ENCODE peak calls at places on chromosomes 5 and 9, in six cellular contexts. Y is ascending aorta, X is substantia nigra, V is A549, N is bronchial epithelial cell, P is NCI-H2029. T is an unnamed sample.

GRCh38 chr9:19922476-19923118 is 133.8 kb upstream of the SLC24A2 start:
- DNase-seq in Y (no peak), P (no peak), X (peak), V (peak), N (peak), T (peak)

GRCh38 chr9:71145179-71145578 is 23.8 kb upstream of the TRPM3 start:
- DNase-seq in Y (no peak), X (no peak), V (no peak), P (no peak), N (peak), T (no peak)

GRCh38 chr5:18992264-18992663 is 995.7 kb downstream of the CDH18 start:
- DNase-seq in X (no peak), P (no peak), V (no peak), Y (no peak), N (no peak), T (no peak)

GRCh38 chr5:143198332-143198731 is 205.2 kb downstream of the NR3C1 start:
- DNase-seq in N (no peak), P (no peak), V (no peak), Y (no peak), X (no peak), T (no peak)

GRCh38 chr5:141940695-141941271 is 17.1 kb downstream of the DELE1 start:
- DNase-seq in X (no peak), N (no peak), P (no peak), V (peak), Y (peak), T (no peak)

GRCh38 chr5:2651116-2651515 is 100.4 kb downstream of the IRX2 start:
- DNase-seq in Y (no peak), X (no peak), V (no peak), P (no peak), N (no peak), T (no peak)

GRCh38 chr9:89361816-89362646 is 43.7 kb downstream of the SECISBP2 start:
- DNase-seq in P (no peak), N (no peak), X (no peak), Y (peak), V (no peak), T (no peak)

GRCh38 chr5:41747291-41747690 is 122.9 kb downstream of the OXCT1 start:
- DNase-seq in P (no peak), V (no peak), X (no peak), N (peak), Y (no peak), T (no peak)

GRCh38 chr5:37831821-37832524 is 7.9 kb downstream of the GDNF start:
- DNase-seq in N (peak), V (no peak), Y (no peak), P (no peak), X (no peak), T (no peak)

GRCh38 chr5:71695561-71695960 is 23.5 kb upstream of the CARTPT start:
- DNase-seq in X (no peak), Y (no peak), P (no peak), N (no peak), V (no peak), T (no peak)

GRCh38 chr5:90528704-90529233 is 615 bp downstream of the LYSMD3 start:
- DNase-seq in N (peak), V (peak), Y (no peak), P (no peak), X (no peak), T (peak)

GRCh38 chr9:132008871-132009812 is 70.5 kb downstream of the MED27 start:
- DNase-seq in V (peak), N (peak), P (peak), Y (no peak), X (no peak), T (peak)

GRCh38 chr5:116358911-116359418 is 215.7 kb downstream of the SEMA6A start:
- DNase-seq in X (no peak), N (no peak), Y (no peak), V (no peak), P (no peak), T (no peak)

GRCh38 chr9:116673375-116673774 is 13.7 kb upstream of the TRIM32 start:
- DNase-seq in P (no peak), X (no peak), N (no peak), V (no peak), Y (no peak), T (no peak)

GRCh38 chr5:89067362-89067761 is 184.4 kb upstream of the MEF2C start:
- DNase-seq in N (no peak), P (no peak), V (no peak), Y (no peak), X (no peak), T (no peak)

GRCh38 chr9:16715404-16715803 is 155.1 kb downstream of the BNC2 start:
- DNase-seq in Y (no peak), P (no peak), N (no peak), V (no peak), X (no peak), T (no peak)

GRCh38 chr9:134441227-134442086 is 115.2 kb downstream of the RXRA start:
- DNase-seq in Y (no peak), V (no peak), X (no peak), N (no peak), P (no peak), T (no peak)

GRCh38 chr5:150058480-150059126 is 27.8 kb downstream of the CSF1R start:
- DNase-seq in X (no peak), Y (no peak), N (peak), P (no peak), V (no peak), T (no peak)

GRCh38 chr5:65482727-65483473 is 1.2 kb upstream of the ADAMTS6 start:
- DNase-seq in P (peak), Y (no peak), N (peak), V (no peak), X (no peak), T (no peak)

GRCh38 chr5:142408536-142409252 is 83.9 kb upstream of the SPRY4 start:
- DNase-seq in X (no peak), V (no peak), P (no peak), Y (no peak), N (no peak), T (no peak)

GRCh38 chr5:1910081-1910760 is 27.5 kb upstream of the IRX4 start:
- DNase-seq in N (no peak), X (no peak), P (no peak), Y (no peak), V (no peak), T (no peak)

GRCh38 chr9:126153382-126153781 is 173.2 kb upstream of the MVB12B start:
- DNase-seq in P (no peak), X (no peak), V (no peak), N (no peak), Y (no peak), T (no peak)

GRCh38 chr5:15214010-15214409 is 286.0 kb upstream of the FBXL7 start:
- DNase-seq in X (no peak), N (no peak), Y (no peak), V (no peak), P (no peak), T (no peak)

GRCh38 chr9:127796225-127796813 is 6.4 kb upstream of the FPGS start:
- DNase-seq in V (no peak), N (no peak), Y (no peak), X (no peak), P (peak), T (no peak)

GRCh38 chr5:77781076-77781475 is 4.9 kb upstream of the TBCA start:
- DNase-seq in V (no peak), Y (no peak), X (no peak), N (no peak), P (no peak), T (no peak)

GRCh38 chr9:726005-726404 is 115.5 kb upstream of the DMRT1 start:
- DNase-seq in N (no peak), X (no peak), P (no peak), V (no peak), Y (peak), T (no peak)

GRCh38 chr9:93193373-93193725 is 9.4 kb downstream of the WNK2 start:
- DNase-seq in Y (no peak), X (no peak), N (peak), P (peak), V (no peak), T (no peak)

GRCh38 chr5:177382423-177383029 is 1.7 kb upstream of the SLC34A1 start:
- DNase-seq in V (no peak), N (peak), Y (no peak), X (no peak), P (no peak), T (peak)

GRCh38 chr9:31394040-31394473 is 990.4 kb upstream of the ACO1 start:
- DNase-seq in V (no peak), P (peak), N (peak), X (no peak), Y (no peak), T (no peak)

GRCh38 chr9:72048850-72049249 is 11.6 kb downstream of the C9orf57 start:
- DNase-seq in N (no peak), V (no peak), Y (no peak), X (no peak), P (no peak), T (no peak)

GRCh38 chr5:79227484-79227995 is 8.4 kb upstream of the JMY start:
- DNase-seq in V (no peak), X (no peak), P (no peak), Y (no peak), N (no peak), T (no peak)

GRCh38 chr5:149730620-149731331 is 666 bp downstream of the PPARGC1B start:
- DNase-seq in Y (no peak), V (peak), N (no peak), X (no peak), P (no peak), T (peak)

GRCh38 chr5:8730194-8730593 is 815.7 kb downstream of the SEMA5A start:
- DNase-seq in N (no peak), V (no peak), P (no peak), Y (no peak), X (no peak), T (no peak)

T was measured in HuH-7.